ENCODE peak calls at places on chromosomes 12 and 14, in four cellular contexts. P, H, L and A are unnamed samples. For H3K27me3 and H3K9me3, the result is how much of the 10 kb centered on the place peaks cover.

GRCh38 chr12:96889273-96889933 is 17.7 kb upstream of the NEDD1 start:
- DNase-seq in P (peak), H (no peak), L (peak), A (peak)

GRCh38 chr14:66046035-66046434 is 440.1 kb upstream of the CCDC196 start:
- DNase-seq in P (peak), H (no peak), L (no peak), A (no peak)

GRCh38 chr14:53019391-53019790 is 68.5 kb upstream of the FERMT2 start:
- DNase-seq in P (peak), H (no peak), L (no peak), A (no peak)

GRCh38 chr12:131493068-131493826 is 217.6 kb upstream of the SFSWAP start:
- DNase-seq in P (no peak), H (no peak), L (no peak), A (no peak)

GRCh38 chr14:90301580-90302181 is 30.1 kb downstream of the NRDE2 start:
- DNase-seq in P (peak), H (no peak), L (peak), A (no peak)

GRCh38 chr14:49173765-49174373 is 412.3 kb downstream of the RPS29 start:
- DNase-seq in P (peak), H (peak), L (peak), A (peak)

GRCh38 chr12:46403732-46404097 is 31.1 kb upstream of the SLC38A2 start:
- DNase-seq in P (no peak), H (no peak), L (no peak), A (no peak)

GRCh38 chr12:76549131-76549530 is 10.4 kb downstream of the OSBPL8 start:
- DNase-seq in P (peak), H (no peak), L (peak), A (no peak)

GRCh38 chr12:27549231-27549800 is 25.3 kb downstream of the PPFIBP1 start:
- DNase-seq in P (peak), H (peak), L (peak), A (no peak)

GRCh38 chr12:31629756-31630732 is 29.4 kb upstream of the ETFBKMT start:
- DNase-seq in P (peak), H (peak), L (peak), A (peak)

GRCh38 chr12:108324678-108325358 is 14.3 kb downstream of the CMKLR1 start:
- DNase-seq in P (no peak), H (no peak), L (no peak), A (no peak)

GRCh38 chr12:108326254-108326750 is 12.8 kb downstream of the CMKLR1 start:
- DNase-seq in P (peak), H (no peak), L (no peak), A (no peak)

GRCh38 chr12:108323581-108323980 is 15.5 kb downstream of the CMKLR1 start:
- DNase-seq in P (no peak), H (no peak), L (no peak), A (no peak)

GRCh38 chr12:108327621-108328371 is 11.3 kb downstream of the CMKLR1 start:
- DNase-seq in P (no peak), H (no peak), L (no peak), A (no peak)

DNA sequence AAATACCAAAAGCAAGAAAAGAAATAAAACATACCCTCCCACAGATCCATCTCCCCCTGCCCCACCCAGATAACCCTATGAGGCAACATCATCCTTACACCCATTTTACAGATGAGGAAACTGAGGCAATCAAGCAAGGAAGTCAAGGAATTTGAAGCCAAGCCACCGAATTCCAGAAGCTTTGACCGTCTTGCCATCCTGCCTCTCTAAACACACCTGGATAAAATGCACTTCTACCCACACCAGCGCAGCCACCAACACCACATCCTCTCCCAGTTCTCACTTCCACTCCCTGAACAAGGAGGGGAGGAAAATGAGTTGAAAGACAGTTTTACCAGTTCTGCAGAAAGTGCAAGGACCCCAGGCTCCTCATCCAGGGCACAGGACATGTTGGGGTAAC is 13.6 kb downstream of the CMKLR1 start:
- DNase-seq in P (no peak), H (no peak), L (no peak), A (no peak)
- H3K4me3 ChIP-seq in P (no peak), H (no peak), L (no peak), A (no peak)

GRCh38 chr12:113974006-113974405 is 7.9 kb upstream of the RBM19 start:
- DNase-seq in P (no peak), H (no peak), L (no peak), A (no peak)

GRCh38 chr12:113978080-113978479 is 12.0 kb upstream of the RBM19 start:
- DNase-seq in P (no peak), H (no peak), L (no peak), A (no peak)

GRCh38 chr12:113971392-113971791 is 5.3 kb upstream of the RBM19 start:
- DNase-seq in P (no peak), H (no peak), L (no peak), A (no peak)

GRCh38 chr12:113967368-113967767 is 1.2 kb upstream of the RBM19 start:
- DNase-seq in P (no peak), H (no peak), L (no peak), A (no peak)

GRCh38 chr12:113973109-113973904 is 7.2 kb upstream of the RBM19 start:
- DNase-seq in P (no peak), H (no peak), L (no peak), A (no peak)
- H3K27me3 ChIP-seq in P (under half), H (under half), L (under half), A (under half)

GRCh38 chr12:132921685-132922084 is 34.3 kb upstream of the CHFR start:
- DNase-seq in P (no peak), H (no peak), L (no peak), A (no peak)
- H3K9me3 ChIP-seq in P (under half), H (under half), L (half or more), A (half or more)

DNA sequence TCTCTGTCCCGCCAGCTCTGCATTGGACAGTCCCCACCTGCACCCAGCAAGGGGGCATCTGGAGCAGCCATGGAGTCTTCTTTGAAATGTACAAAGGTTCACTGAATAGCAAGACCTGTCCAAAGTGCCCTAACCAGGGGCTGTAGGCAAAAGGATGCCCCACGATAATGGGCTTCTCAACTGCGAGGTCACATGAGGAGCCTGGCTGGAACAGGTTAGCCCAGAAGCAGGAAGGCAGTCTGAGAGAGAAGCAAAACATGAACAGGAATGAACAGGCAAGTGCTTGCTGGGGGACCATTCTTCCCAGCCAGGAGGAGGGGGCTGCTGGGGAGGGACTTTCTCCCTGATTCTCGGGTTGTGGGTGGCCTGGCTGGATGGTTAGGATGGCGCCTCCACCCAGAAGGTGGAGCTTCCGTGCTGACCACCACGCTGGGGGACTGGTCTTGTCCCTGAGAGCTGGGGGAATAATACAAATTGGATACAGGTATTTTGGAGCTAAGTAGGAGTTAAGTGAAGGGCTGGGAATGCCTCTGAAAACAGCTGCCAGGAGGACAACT is 7.1 kb downstream of the KRT85 start:
- DNase-seq in P (no peak), H (no peak), L (no peak), A (no peak)
- H3K4me3 ChIP-seq in P (no peak), H (no peak), L (no peak), A (no peak)

GRCh38 chr14:100712490-100712889 is 14.2 kb upstream of the DLK1 start:
- DNase-seq in P (no peak), H (no peak), L (no peak), A (no peak)

GRCh38 chr14:100713720-100714119 is 13.0 kb upstream of the DLK1 start:
- DNase-seq in P (no peak), H (no peak), L (no peak), A (no peak)

GRCh38 chr14:100715332-100715731 is 11.4 kb upstream of the DLK1 start:
- DNase-seq in P (no peak), H (no peak), L (no peak), A (no peak)

GRCh38 chr14:100715803-100716202 is 10.9 kb upstream of the DLK1 start:
- DNase-seq in P (no peak), H (no peak), L (no peak), A (no peak)

GRCh38 chr14:100714205-100714781 is 12.4 kb upstream of the DLK1 start:
- DNase-seq in P (peak), H (peak), L (no peak), A (no peak)
- H3K27me3 ChIP-seq in P (under half), H (under half), L (under half), A (under half)

DNA sequence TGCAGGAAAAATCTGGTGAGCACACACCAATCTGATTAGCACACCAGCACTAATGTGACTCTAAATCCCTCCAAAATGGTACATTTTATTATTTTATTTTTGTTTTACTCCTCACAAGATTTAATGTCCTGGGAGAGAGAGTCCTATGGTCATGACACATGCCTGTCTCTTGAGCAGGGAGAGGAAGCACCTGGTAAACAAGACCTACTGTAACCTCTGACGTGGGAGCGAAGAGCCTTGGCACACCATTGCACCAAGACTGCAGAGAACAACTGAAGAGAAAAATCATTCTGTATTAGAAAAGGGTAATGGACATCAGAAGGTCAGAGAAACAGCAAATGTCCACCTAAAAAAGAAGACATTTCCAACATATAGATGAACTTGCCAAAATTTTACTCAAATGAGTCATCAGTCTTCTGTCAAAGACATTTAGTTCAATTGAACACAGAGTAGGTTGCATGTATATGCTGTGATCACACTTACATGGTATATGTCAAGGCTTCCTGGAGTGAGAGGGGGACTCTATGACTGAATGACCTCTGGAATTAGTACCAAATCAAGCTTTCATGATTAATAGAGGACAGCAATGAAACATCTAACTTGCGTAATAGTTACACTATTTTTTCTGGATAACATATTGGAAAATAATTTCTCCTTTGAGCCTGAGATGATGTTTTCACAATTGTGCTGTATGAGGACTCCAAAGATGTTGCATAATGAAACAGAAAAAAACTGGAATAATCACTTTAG is 186.9 kb upstream of the FLRT2 start:
- DNase-seq in P (peak), H (no peak), L (no peak), A (no peak)
- H3K9me3 ChIP-seq in P (under half), H (under half), L (under half), A (under half)

DNA sequence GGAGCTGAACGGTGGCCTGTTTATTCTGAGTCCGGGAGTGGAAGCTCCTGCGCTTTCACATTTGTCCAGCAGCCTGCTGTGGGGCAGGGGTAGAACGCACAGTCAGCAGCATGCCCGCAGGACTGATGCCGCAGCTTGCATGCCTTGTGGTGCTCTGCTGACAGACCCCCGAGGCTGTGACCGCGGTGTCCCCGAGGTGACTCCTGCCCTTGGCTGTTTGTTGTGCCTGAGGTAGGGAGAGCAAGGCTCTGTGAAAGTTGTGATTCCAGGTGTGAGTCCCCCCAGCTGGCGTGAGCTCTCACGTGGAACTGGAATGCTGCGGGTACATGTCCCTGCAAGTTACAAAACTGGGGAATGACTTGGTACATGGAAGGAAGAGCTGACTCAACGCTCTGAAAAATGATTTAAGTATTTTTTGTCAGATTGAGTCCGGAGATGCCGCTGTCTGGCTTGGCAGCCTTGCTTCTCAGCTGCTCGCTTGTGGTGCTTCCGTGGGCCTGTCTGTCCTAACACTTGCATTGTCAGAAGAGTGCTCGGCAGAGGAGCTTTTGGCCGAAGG is 18.1 kb downstream of the MLXIP start:
- DNase-seq in P (peak), H (peak), L (peak), A (no peak)
- H3K4me3 ChIP-seq in P (no peak), H (no peak), L (no peak), A (no peak)

GRCh38 chr12:114397978-114398881 is 7.7 kb downstream of the TBX5 start:
- DNase-seq in P (no peak), H (no peak), L (no peak), A (no peak)

GRCh38 chr12:114396869-114397719 is 8.8 kb downstream of the TBX5 start:
- DNase-seq in P (peak), H (no peak), L (no peak), A (no peak)

GRCh38 chr12:114395755-114396152 is 10.2 kb downstream of the TBX5 start:
- DNase-seq in P (peak), H (no peak), L (no peak), A (no peak)

GRCh38 chr12:114393569-114393968 is 12.4 kb downstream of the TBX5 start:
- DNase-seq in P (no peak), H (no peak), L (no peak), A (no peak)

GRCh38 chr12:114396153-114396868 is 9.6 kb downstream of the TBX5 start:
- DNase-seq in P (peak), H (no peak), L (no peak), A (no peak)
- H3K27me3 ChIP-seq in P (under half), H (half or more), L (half or more), A (under half)

DNA sequence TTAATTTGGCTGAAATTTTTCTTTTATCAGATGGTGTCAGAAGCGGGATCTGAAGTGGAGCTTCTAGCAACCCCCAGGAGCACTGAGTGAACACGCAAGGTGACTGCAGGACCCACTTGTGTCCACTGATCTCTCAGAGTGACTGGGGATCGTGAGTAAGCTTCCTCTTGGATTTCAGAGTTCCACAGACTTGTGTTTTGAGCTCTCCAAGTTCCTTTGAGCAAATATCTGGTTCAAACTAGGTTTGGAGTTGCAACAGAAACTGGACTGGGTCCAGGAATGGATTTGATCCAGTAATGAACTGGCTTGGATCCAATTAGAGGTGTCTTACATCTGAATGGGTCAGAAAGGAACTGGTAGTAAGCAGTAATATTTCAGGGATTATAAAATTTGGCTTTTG is 24.7 kb upstream of the B4GALNT1 start:
- DNase-seq in P (peak), H (peak), L (no peak), A (no peak)
- H3K9me3 ChIP-seq in P (under half), H (under half), L (under half), A (under half)